ENCODE peak calls at places on chromosomes 4 and X, in five cellular contexts. O is heart right ventricle, U is BJ, L is heart left ventricle, R is lower lobe of right lung. F is an unnamed sample.

GRCh38 chr4:180635276-180635675 is 1607.9 kb upstream of the TENM3 start:
- DNase-seq in L (no peak), R (no peak), O (no peak), U (no peak), F (no peak)

GRCh38 chr4:23036503-23036902 is 343.8 kb downstream of the GBA3 start:
- DNase-seq in L (no peak), R (no peak), O (no peak), U (no peak), F (no peak)

GRCh38 chrX:141320801-141321200 is 78.5 kb upstream of the SPANXC start:
- DNase-seq in U (no peak), O (no peak), R (no peak), L (no peak), F (no peak)

GRCh38 chr4:3213101-3213416 is 35.9 kb upstream of the MSANTD1 start:
- DNase-seq in R (no peak), L (no peak), U (no peak), O (no peak), F (no peak)

GRCh38 chr4:15936495-15936894 is 2.0 kb downstream of the FGFBP1 start:
- DNase-seq in R (peak; percentile 48), U (no peak), O (no peak), L (no peak), F (no peak)

GRCh38 chrX:77009691-77010090 is 437.5 kb upstream of the FGF16 start:
- DNase-seq in O (no peak), R (no peak), U (no peak), L (no peak), F (no peak)

GRCh38 chr4:3225946-3226345 is 23.0 kb upstream of the MSANTD1 start:
- DNase-seq in U (no peak), L (no peak), R (peak; percentile 65), O (no peak), F (no peak)

GRCh38 chrX:15107367-15107988 is 162.4 kb downstream of the ASB9 start:
- DNase-seq in R (no peak), L (no peak), U (no peak), O (no peak), F (no peak)

GRCh38 chr4:14749910-14750309 is 252.4 kb upstream of the CPEB2 start:
- DNase-seq in O (peak; percentile 42), R (peak; percentile 45), L (peak; percentile 36), U (no peak), F (no peak)

GRCh38 chrX:49610718-49611310 is 12.0 kb downstream of the GAGE1 start:
- DNase-seq in U (no peak), R (no peak), O (no peak), L (no peak), F (no peak)

GRCh38 chrX:153633607-153634180 is 13.3 kb upstream of the DUSP9 start:
- DNase-seq in R (no peak), U (no peak), O (no peak), L (no peak), F (no peak)

GRCh38 chr4:148056879-148057278 is 325.0 kb downstream of the ARHGAP10 start:
- DNase-seq in L (peak; percentile 53), U (no peak), O (peak; percentile 52), R (peak; percentile 73), F (no peak)

GRCh38 chr4:80128941-80129340 is 55.9 kb upstream of the ANTXR2 start:
- DNase-seq in R (no peak), U (no peak), O (no peak), L (no peak), F (no peak)

GRCh38 chrX:118496763-118497079 is 1.1 kb downstream of the DOCK11 start:
- DNase-seq in L (no peak), R (no peak), U (no peak), O (no peak), F (no peak)

GRCh38 chr4:151446208-151446607 is 37.2 kb downstream of the FHIP1A start:
- DNase-seq in R (no peak), O (no peak), L (no peak), U (no peak), F (no peak)

GRCh38 chrX:56853436-56853835 is 124.4 kb downstream of the NBDY start:
- DNase-seq in R (no peak), O (no peak), L (no peak), U (no peak), F (no peak)

DNA sequence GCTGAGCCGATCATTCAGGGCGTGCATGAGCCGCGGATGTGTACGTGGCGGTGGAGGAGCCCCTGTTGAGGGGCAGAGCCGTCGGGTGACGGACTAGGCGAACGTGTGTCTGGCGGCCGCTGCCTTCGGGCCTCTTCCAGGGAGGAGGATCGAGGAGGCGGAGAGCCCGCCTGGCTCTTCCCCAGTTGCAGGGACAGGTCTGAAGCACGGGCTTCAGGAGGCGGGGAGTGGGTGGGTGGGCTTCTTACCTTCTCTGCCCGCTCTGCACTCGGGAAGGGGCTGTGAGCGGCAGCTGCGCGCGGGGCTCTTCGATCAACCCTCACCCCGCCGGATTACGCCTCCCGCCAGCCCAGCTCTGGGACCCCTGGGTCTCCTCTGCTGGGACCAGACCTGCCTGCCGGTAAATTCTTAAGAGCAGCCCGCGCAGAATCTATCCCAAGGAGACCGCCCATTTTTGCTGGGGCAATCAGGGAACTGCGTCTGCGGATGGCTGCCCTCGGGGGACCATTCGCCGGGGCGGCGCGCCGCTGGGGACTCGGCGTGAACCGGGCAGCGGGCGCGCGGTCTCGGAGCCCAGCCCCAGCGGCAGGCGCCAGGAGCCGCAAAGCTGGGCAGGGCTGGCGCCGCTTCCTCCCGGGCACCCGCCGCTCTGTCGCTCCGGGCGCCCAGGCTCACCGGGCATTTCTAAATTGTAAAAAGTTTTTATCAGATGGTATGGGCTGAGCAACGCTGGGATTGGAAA is 4.9 kb downstream of the PLAC8 start:
- DNase-seq in O (no peak), L (peak; percentile 32), U (no peak), R (peak; percentile 66), F (no peak)
- TF ChIP-seq CTCF in O (no peak), L (no peak), U (no peak), R (no peak), F (no peak)

DNA sequence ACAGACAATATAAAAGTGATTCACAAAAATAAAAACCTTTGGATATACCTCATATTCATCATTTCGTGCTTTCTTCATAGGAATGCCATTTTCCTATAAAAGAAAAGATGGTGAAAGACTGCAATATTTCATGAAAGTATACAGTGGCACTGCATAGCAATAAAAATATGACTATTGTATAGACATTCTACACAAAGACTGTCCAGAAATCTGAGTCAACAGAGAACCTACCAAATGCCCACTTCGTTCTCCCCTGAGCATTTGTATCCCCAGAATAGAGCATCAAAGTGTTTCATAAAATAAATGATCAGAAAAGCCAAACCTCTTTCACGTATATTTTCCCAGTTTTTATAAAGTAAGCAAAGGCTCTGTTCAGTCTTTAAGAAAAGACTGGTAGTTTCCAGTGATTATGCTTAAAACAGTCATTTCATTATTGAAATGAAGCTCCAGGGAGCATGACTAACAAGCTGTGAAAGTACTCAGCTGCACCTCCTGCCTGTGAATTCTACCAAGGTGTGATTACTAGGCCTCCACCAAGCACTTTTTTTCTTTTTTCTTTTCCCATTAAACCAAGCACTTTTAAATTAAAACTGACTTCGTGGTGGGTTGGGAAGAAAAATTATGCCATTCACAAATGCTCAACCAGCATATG is 20.2 kb downstream of the PPA2 start:
- DNase-seq in O (no peak), L (no peak), R (no peak), U (no peak), F (no peak)
- TF ChIP-seq CTCF in O (no peak), L (no peak), R (no peak), U (no peak), F (no peak)

DNA sequence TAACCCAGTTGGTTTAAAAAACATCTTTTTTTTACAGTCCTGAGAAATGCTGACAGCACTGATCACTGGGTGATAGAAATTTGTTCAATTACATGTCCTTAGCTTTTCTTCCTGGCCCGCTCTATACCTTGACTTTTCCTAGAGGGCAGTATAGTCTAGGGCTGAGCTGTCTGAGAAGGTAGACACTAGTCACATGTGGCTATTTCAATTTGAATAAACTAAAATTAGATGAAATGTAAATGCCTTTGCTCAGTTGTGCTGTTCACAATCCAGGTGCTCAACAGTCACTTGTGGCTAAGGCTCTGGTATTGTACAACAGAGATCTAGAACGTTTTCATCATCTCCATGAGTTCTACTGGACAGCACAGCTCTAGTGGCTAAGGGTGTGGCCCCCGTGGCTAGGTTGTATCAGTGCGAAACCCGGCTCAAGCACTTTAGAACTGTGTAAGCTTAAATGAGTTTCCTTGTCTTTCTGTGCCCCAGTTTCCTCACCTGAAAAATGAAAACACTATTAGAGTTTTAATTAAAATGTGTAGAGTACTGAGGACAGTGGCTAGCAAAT is 111.6 kb upstream of the WDR17 start:
- DNase-seq in O (no peak), R (no peak), U (no peak), L (no peak), F (no peak)
- TF ChIP-seq CTCF in O (no peak), R (no peak), U (no peak), L (no peak), F (peak; percentile 18)

GRCh38 chr4:30269850-30270249 is 450.3 kb upstream of the PCDH7 start:
- DNase-seq in L (no peak), O (no peak), R (no peak), U (no peak), F (no peak)
- TF ChIP-seq CTCF in L (no peak), O (no peak), R (no peak), U (no peak), F (peak; percentile 40)

F was measured in osteocyte.